ENCODE peak calls at places on chromosomes 6 and 20, in five cellular contexts. One of them, this sample, is unnamed.

GRCh38 chr6:14322841-14323240 is 205.3 kb downstream of the CD83 start:
- DNase-seq in ovary: no peak
- DNase-seq in kidney epithelial cell: no peak
- DNase-seq in heart right ventricle: no peak
- DNase-seq in body of pancreas: no peak
- DNase-seq in this sample: no peak

GRCh38 chr6:15287670-15288069 is 41.8 kb downstream of the JARID2 start:
- DNase-seq in ovary: no peak
- DNase-seq in kidney epithelial cell: no peak
- DNase-seq in heart right ventricle: no peak
- DNase-seq in body of pancreas: no peak
- DNase-seq in this sample: no peak

GRCh38 chr6:7424967-7425807 is 35.6 kb downstream of the RIOK1 start:
- DNase-seq in ovary: no peak
- DNase-seq in kidney epithelial cell: no peak
- DNase-seq in heart right ventricle: peak
- DNase-seq in body of pancreas: peak
- DNase-seq in this sample: peak

GRCh38 chr20:40813213-40813510 is 124.1 kb upstream of the MAFB start:
- DNase-seq in ovary: no peak
- DNase-seq in kidney epithelial cell: no peak
- DNase-seq in heart right ventricle: no peak
- DNase-seq in body of pancreas: no peak
- DNase-seq in this sample: no peak

GRCh38 chr6:129429953-129430352 is 280.0 kb downstream of the ARHGAP18 start:
- DNase-seq in ovary: no peak
- DNase-seq in kidney epithelial cell: no peak
- DNase-seq in heart right ventricle: no peak
- DNase-seq in body of pancreas: no peak
- DNase-seq in this sample: no peak

GRCh38 chr20:22652685-22653568 is 68.6 kb upstream of the FOXA2 start:
- DNase-seq in ovary: no peak
- DNase-seq in kidney epithelial cell: no peak
- DNase-seq in heart right ventricle: no peak
- DNase-seq in body of pancreas: no peak
- DNase-seq in this sample: no peak

GRCh38 chr6:56556751-56557540 is 85.7 kb downstream of the DST start:
- DNase-seq in ovary: no peak
- DNase-seq in kidney epithelial cell: no peak
- DNase-seq in heart right ventricle: no peak
- DNase-seq in body of pancreas: no peak
- DNase-seq in this sample: no peak

GRCh38 chr20:34407962-34408474 is 44.9 kb downstream of the ITCH start:
- DNase-seq in ovary: no peak
- DNase-seq in kidney epithelial cell: no peak
- DNase-seq in heart right ventricle: no peak
- DNase-seq in body of pancreas: no peak
- DNase-seq in this sample: no peak

GRCh38 chr6:167819640-167820039 is 7.1 kb upstream of the AFDN start:
- DNase-seq in ovary: no peak
- DNase-seq in kidney epithelial cell: no peak
- DNase-seq in heart right ventricle: no peak
- DNase-seq in body of pancreas: no peak
- DNase-seq in this sample: no peak

GRCh38 chr6:42453649-42454427 is 2.1 kb upstream of the TRERF1 start:
- DNase-seq in ovary: peak
- DNase-seq in kidney epithelial cell: no peak
- DNase-seq in heart right ventricle: peak
- DNase-seq in body of pancreas: peak
- DNase-seq in this sample: no peak

GRCh38 chr6:16020259-16020658 is 108.6 kb upstream of the MYLIP start:
- DNase-seq in ovary: no peak
- DNase-seq in kidney epithelial cell: no peak
- DNase-seq in heart right ventricle: no peak
- DNase-seq in body of pancreas: no peak
- DNase-seq in this sample: no peak

DNA sequence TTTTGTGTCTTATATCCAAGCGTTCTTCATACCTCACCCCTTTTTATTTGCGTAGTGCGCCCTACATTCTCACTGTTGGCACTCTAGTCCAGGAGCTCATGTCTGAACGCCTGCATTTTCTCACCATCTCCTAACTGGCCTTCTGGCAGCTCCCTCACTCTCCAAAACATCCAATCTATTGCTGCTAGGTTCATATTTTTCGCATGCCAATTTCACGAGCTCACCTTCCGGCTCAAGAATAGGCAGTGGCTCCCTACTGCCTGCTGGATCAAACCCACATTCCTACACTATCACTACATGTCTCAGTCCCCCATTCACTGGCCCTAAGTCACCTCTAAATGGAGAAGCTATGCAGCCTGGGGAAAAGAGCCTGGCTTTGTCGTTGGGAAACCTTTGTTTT is 115.0 kb downstream of the IPCEF1 start:
- DNase-seq in ovary: no peak
- DNase-seq in kidney epithelial cell: no peak
- DNase-seq in heart right ventricle: no peak
- DNase-seq in body of pancreas: no peak
- DNase-seq in this sample: no peak
- H3K4me3 ChIP-seq in ovary: no peak
- H3K4me3 ChIP-seq in kidney epithelial cell: no peak
- H3K4me3 ChIP-seq in heart right ventricle: no peak
- H3K4me3 ChIP-seq in body of pancreas: no peak
- H3K4me3 ChIP-seq in this sample: no peak

DNA sequence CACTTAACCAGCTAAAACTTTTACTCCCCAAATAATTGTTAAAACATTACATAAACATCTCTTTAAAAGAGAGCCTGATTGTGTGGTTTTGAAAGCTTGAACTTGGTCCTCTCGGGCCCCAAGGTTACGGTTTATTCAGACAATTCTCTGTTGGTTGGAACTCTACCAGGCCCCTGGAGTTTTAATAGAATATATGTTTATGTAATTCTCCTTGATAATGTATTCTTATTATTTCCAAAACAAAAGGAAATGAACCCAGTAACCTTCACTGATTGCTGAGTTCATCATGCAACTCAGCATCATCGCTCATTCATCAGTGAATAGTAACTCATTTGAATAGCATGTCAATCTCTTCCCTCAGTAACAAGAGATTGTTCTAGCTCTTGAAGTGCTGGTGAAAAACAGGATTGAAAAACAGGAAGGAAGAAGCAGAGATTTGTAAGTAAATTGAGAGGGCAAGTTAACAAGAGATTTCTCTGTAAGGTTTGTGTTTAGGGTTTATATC is 464.5 kb upstream of the MARCKS start:
- DNase-seq in ovary: no peak
- DNase-seq in kidney epithelial cell: no peak
- DNase-seq in heart right ventricle: no peak
- DNase-seq in body of pancreas: no peak
- DNase-seq in this sample: no peak
- TF ChIP-seq CTCF in ovary: no peak
- TF ChIP-seq CTCF in kidney epithelial cell: no peak
- TF ChIP-seq CTCF in heart right ventricle: no peak
- TF ChIP-seq CTCF in body of pancreas: no peak
- TF ChIP-seq CTCF in this sample: no peak

DNA sequence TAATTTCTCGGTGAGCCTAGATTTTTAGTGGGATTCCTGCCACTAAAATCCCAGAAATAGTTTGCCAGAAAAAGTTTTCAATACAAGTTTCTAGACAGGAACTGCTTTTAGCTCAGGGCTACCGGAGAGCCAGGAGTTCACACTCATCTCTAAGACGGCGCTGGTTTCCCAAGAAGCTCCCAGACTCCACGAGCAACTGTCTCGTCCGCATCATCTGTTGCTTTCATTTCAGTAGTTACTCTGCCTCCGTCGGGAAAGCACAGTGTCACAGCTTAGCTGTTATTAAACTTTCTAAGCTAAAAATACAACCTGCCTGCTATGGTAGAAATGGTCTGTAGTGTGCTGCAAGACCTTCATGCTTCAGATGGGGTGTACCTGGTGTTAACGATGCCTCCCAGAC is 197.3 kb upstream of the SNX9 start:
- DNase-seq in ovary: peak
- DNase-seq in kidney epithelial cell: no peak
- DNase-seq in heart right ventricle: no peak
- DNase-seq in body of pancreas: no peak
- DNase-seq in this sample: no peak
- H3K4me3 ChIP-seq in ovary: peak
- H3K4me3 ChIP-seq in kidney epithelial cell: no peak
- H3K4me3 ChIP-seq in heart right ventricle: no peak
- H3K4me3 ChIP-seq in body of pancreas: no peak
- H3K4me3 ChIP-seq in this sample: no peak

DNA sequence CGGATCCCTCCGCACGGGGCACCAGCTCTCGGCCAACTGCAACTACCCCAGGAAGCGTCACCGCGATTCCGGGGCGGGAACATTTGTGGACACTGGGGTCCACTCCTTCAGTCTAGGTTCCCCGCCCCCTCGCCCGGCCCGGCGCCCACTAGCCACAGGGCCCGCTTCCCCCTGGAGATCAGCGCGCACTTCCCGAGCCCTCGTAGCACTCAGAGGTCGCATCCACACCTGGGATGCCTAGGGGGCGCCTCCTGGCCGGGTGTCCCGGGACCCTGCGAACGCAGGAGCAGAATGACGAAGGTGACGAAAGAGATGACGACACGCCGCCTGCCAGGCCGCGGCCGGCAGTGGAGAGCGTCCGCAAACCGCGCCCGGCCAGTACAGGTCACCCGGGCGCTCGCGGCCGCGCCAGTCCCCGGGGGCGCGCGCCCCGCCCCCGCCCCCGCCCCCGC is 309 bp upstream of the AIG1 start:
- DNase-seq in ovary: peak
- DNase-seq in kidney epithelial cell: peak
- DNase-seq in heart right ventricle: peak
- DNase-seq in body of pancreas: peak
- DNase-seq in this sample: peak
- TF ChIP-seq CTCF in ovary: no peak
- TF ChIP-seq CTCF in kidney epithelial cell: peak
- TF ChIP-seq CTCF in heart right ventricle: peak
- TF ChIP-seq CTCF in body of pancreas: no peak
- TF ChIP-seq CTCF in this sample: peak

GRCh38 chr20:36050436-36051317 is 82.3 kb downstream of the CNBD2 start:
- DNase-seq in ovary: peak
- DNase-seq in kidney epithelial cell: peak
- DNase-seq in heart right ventricle: peak
- DNase-seq in body of pancreas: peak
- DNase-seq in this sample: peak
- H3K4me3 ChIP-seq in ovary: peak
- H3K4me3 ChIP-seq in kidney epithelial cell: peak
- H3K4me3 ChIP-seq in heart right ventricle: peak
- H3K4me3 ChIP-seq in body of pancreas: peak
- H3K4me3 ChIP-seq in this sample: peak

This sample was measured in retinal pigment epithelial cell.